ENCODE peak calls at places on chromosomes 3 and 15, in seven cellular contexts. One of them, this sample, is unnamed.

GRCh38 chr3:143256416-143256815 is 136.8 kb downstream of the CHST2 start:
- DNase-seq in AG09309: no peak
- DNase-seq in type B pancreatic cell: no peak
- DNase-seq in Caco-2: no peak
- DNase-seq in AG08396: no peak
- DNase-seq in lower leg skin: no peak
- DNase-seq in NCI-H446 treated with DMSO at 0.1 percent for 48 hours: no peak
- DNase-seq in this sample: no peak

GRCh38 chr3:94285874-94286273 is 223.0 kb downstream of the NSUN3 start:
- DNase-seq in AG09309: no peak
- DNase-seq in type B pancreatic cell: no peak
- DNase-seq in Caco-2: no peak
- DNase-seq in AG08396: no peak
- DNase-seq in lower leg skin: no peak
- DNase-seq in NCI-H446 treated with DMSO at 0.1 percent for 48 hours: peak
- DNase-seq in this sample: no peak

GRCh38 chr15:70120109-70120508 is 22.4 kb upstream of the TLE3 start:
- DNase-seq in AG09309: no peak
- DNase-seq in type B pancreatic cell: no peak
- DNase-seq in Caco-2: no peak
- DNase-seq in AG08396: no peak
- DNase-seq in lower leg skin: no peak
- DNase-seq in NCI-H446 treated with DMSO at 0.1 percent for 48 hours: no peak
- DNase-seq in this sample: no peak

GRCh38 chr15:71804695-71805470 is 5.5 kb upstream of the NR2E3 start:
- DNase-seq in AG09309: no peak
- DNase-seq in type B pancreatic cell: no peak
- DNase-seq in Caco-2: no peak
- DNase-seq in AG08396: no peak
- DNase-seq in lower leg skin: no peak
- DNase-seq in NCI-H446 treated with DMSO at 0.1 percent for 48 hours: no peak
- DNase-seq in this sample: peak

GRCh38 chr15:52728899-52729298 is 49.7 kb upstream of the ATOSA start:
- DNase-seq in AG09309: peak
- DNase-seq in type B pancreatic cell: no peak
- DNase-seq in Caco-2: no peak
- DNase-seq in AG08396: no peak
- DNase-seq in lower leg skin: no peak
- DNase-seq in NCI-H446 treated with DMSO at 0.1 percent for 48 hours: no peak
- DNase-seq in this sample: no peak

GRCh38 chr3:127614928-127615592 is 13.9 kb upstream of the PODXL2 start:
- DNase-seq in AG09309: no peak
- DNase-seq in type B pancreatic cell: no peak
- DNase-seq in Caco-2: no peak
- DNase-seq in AG08396: no peak
- DNase-seq in lower leg skin: no peak
- DNase-seq in NCI-H446 treated with DMSO at 0.1 percent for 48 hours: no peak
- DNase-seq in this sample: no peak

GRCh38 chr15:56351362-56351761 is 13.9 kb upstream of the TEX9 start:
- DNase-seq in AG09309: no peak
- DNase-seq in type B pancreatic cell: no peak
- DNase-seq in Caco-2: no peak
- DNase-seq in AG08396: no peak
- DNase-seq in lower leg skin: no peak
- DNase-seq in NCI-H446 treated with DMSO at 0.1 percent for 48 hours: no peak
- DNase-seq in this sample: peak

GRCh38 chr3:17140670-17141505 is 256.1 kb downstream of the PLCL2 start:
- DNase-seq in AG09309: no peak
- DNase-seq in type B pancreatic cell: no peak
- DNase-seq in Caco-2: no peak
- DNase-seq in AG08396: peak
- DNase-seq in lower leg skin: no peak
- DNase-seq in NCI-H446 treated with DMSO at 0.1 percent for 48 hours: no peak
- DNase-seq in this sample: no peak

GRCh38 chr3:63975705-63976104 is 47.6 kb downstream of the PSMD6 start:
- DNase-seq in AG09309: no peak
- DNase-seq in type B pancreatic cell: no peak
- DNase-seq in Caco-2: no peak
- DNase-seq in AG08396: no peak
- DNase-seq in lower leg skin: peak
- DNase-seq in NCI-H446 treated with DMSO at 0.1 percent for 48 hours: no peak
- DNase-seq in this sample: no peak

GRCh38 chr3:15294914-15295313 is 37.5 kb downstream of the SH3BP5 start:
- DNase-seq in AG09309: no peak
- DNase-seq in type B pancreatic cell: no peak
- DNase-seq in Caco-2: no peak
- DNase-seq in AG08396: no peak
- DNase-seq in lower leg skin: no peak
- DNase-seq in NCI-H446 treated with DMSO at 0.1 percent for 48 hours: peak
- DNase-seq in this sample: no peak

GRCh38 chr3:107543666-107544065 is 20.9 kb downstream of the BBX start:
- DNase-seq in AG09309: no peak
- DNase-seq in type B pancreatic cell: no peak
- DNase-seq in Caco-2: no peak
- DNase-seq in AG08396: no peak
- DNase-seq in lower leg skin: no peak
- DNase-seq in NCI-H446 treated with DMSO at 0.1 percent for 48 hours: no peak
- DNase-seq in this sample: peak

GRCh38 chr3:100104442-100104798 is 9.9 kb downstream of the FILIP1L start:
- DNase-seq in AG09309: no peak
- DNase-seq in type B pancreatic cell: no peak
- DNase-seq in Caco-2: no peak
- DNase-seq in AG08396: no peak
- DNase-seq in lower leg skin: no peak
- DNase-seq in NCI-H446 treated with DMSO at 0.1 percent for 48 hours: no peak
- DNase-seq in this sample: no peak

GRCh38 chr3:123351396-123351945 is 97.4 kb downstream of the ADCY5 start:
- DNase-seq in AG09309: no peak
- DNase-seq in type B pancreatic cell: no peak
- DNase-seq in Caco-2: no peak
- DNase-seq in AG08396: no peak
- DNase-seq in lower leg skin: no peak
- DNase-seq in NCI-H446 treated with DMSO at 0.1 percent for 48 hours: no peak
- DNase-seq in this sample: no peak

GRCh38 chr3:76615739-76616138 is 424.2 kb upstream of the ROBO2 start:
- DNase-seq in AG09309: no peak
- DNase-seq in type B pancreatic cell: no peak
- DNase-seq in Caco-2: no peak
- DNase-seq in AG08396: peak
- DNase-seq in lower leg skin: no peak
- DNase-seq in NCI-H446 treated with DMSO at 0.1 percent for 48 hours: no peak
- DNase-seq in this sample: no peak

This sample was measured in Karpas-422.